ENCODE peak calls at places on chromosomes 13 and 19, in seven cellular contexts. C is fibroblast of mammary gland, Z is PC-9, R is NB4, U is brain microvascular endothelial cell, I is PC-3, Q is MM.1S. L is an unnamed sample.

GRCh38 chr13:33937373-33938087 is 119.6 kb downstream of the RFC3 start:
- DNase-seq in C (no peak), Z (peak), R (no peak), U (no peak), I (peak), Q (no peak), L (no peak)

GRCh38 chr19:1756705-1757445 is 3.6 kb downstream of the ONECUT3 start:
- DNase-seq in C (no peak), Z (no peak), R (no peak), U (no peak), I (no peak), Q (no peak), L (no peak)

GRCh38 chr19:30842926-30843325 is 470.7 kb downstream of the ZNF536 start:
- DNase-seq in C (no peak), Z (no peak), R (no peak), U (no peak), I (no peak), Q (no peak), L (no peak)

GRCh38 chr19:55244004-55244680 is 14.7 kb downstream of the PPP6R1 start:
- DNase-seq in C (no peak), Z (no peak), R (no peak), U (no peak), I (no peak), Q (no peak), L (no peak)

GRCh38 chr19:11041966-11042627 is 47.2 kb upstream of the LDLR start:
- DNase-seq in C (no peak), Z (peak), R (no peak), U (no peak), I (peak), Q (no peak), L (no peak)

GRCh38 chr13:41780736-41781708 is 179.9 kb downstream of the VWA8 start:
- DNase-seq in C (peak), Z (peak), R (no peak), U (peak), I (no peak), Q (no peak), L (peak)

GRCh38 chr13:111575719-111576118 is 255.3 kb downstream of the TEX29 start:
- DNase-seq in C (no peak), Z (no peak), R (no peak), U (no peak), I (no peak), Q (no peak), L (no peak)

GRCh38 chr13:109700176-109700575 is 86.2 kb downstream of the IRS2 start:
- DNase-seq in C (peak), Z (peak), R (peak), U (peak), I (peak), Q (no peak), L (peak)

GRCh38 chr13:43077446-43077845 is 54.1 kb downstream of the DNAJC15 start:
- DNase-seq in C (no peak), Z (no peak), R (no peak), U (no peak), I (no peak), Q (no peak), L (no peak)

GRCh38 chr19:1251233-1251502 is 2.8 kb downstream of the MIDN start:
- DNase-seq in C (peak), Z (peak), R (peak), U (peak), I (peak), Q (no peak), L (peak)

GRCh38 chr13:98026457-98026857 is 73.0 kb downstream of the IPO5 start:
- DNase-seq in C (peak), Z (no peak), R (peak), U (no peak), I (no peak), Q (no peak), L (peak)

GRCh38 chr13:44844786-44845185 is 144.5 kb downstream of the NUFIP1 start:
- DNase-seq in C (no peak), Z (no peak), R (no peak), U (no peak), I (no peak), Q (no peak), L (no peak)

GRCh38 chr13:26977541-26977940 is 194.1 kb downstream of the USP12 start:
- DNase-seq in C (no peak), Z (no peak), R (peak), U (no peak), I (no peak), Q (no peak), L (peak)

GRCh38 chr13:53237696-53238095 is 209.1 kb downstream of the OLFM4 start:
- DNase-seq in C (no peak), Z (no peak), R (no peak), U (no peak), I (no peak), Q (no peak), L (no peak)

GRCh38 chr19:55376381-55376933 is at the start of gene TMEM190:
- DNase-seq in C (no peak), Z (no peak), R (no peak), U (no peak), I (no peak), Q (no peak), L (no peak)

GRCh38 chr13:78960881-78961280 is 301.9 kb upstream of the OBI1 start:
- DNase-seq in C (no peak), Z (no peak), R (no peak), U (no peak), I (no peak), Q (no peak), L (no peak)

GRCh38 chr13:99398916-99399622 is 91.9 kb upstream of the GPR183 start:
- DNase-seq in C (no peak), Z (no peak), R (no peak), U (no peak), I (no peak), Q (no peak), L (no peak)

GRCh38 chr13:30124131-30124768 is 183.1 kb downstream of the KATNAL1 start:
- DNase-seq in C (no peak), Z (no peak), R (no peak), U (no peak), I (no peak), Q (no peak), L (no peak)

GRCh38 chr19:54517483-54517882 is 14.9 kb downstream of the LAIR2 start:
- DNase-seq in C (peak), Z (peak), R (peak), U (peak), I (peak), Q (peak), L (peak)

GRCh38 chr13:50842711-50843255 is 709 bp downstream of the DLEU7 start:
- DNase-seq in C (no peak), Z (no peak), R (no peak), U (no peak), I (no peak), Q (no peak), L (no peak)

GRCh38 chr19:49570997-49571676 is 9.2 kb downstream of the NOSIP start:
- DNase-seq in C (no peak), Z (peak), R (peak), U (no peak), I (peak), Q (peak), L (no peak)

GRCh38 chr19:6056801-6057650 is 53.3 kb downstream of the RFX2 start:
- DNase-seq in C (peak), Z (peak), R (peak), U (peak), I (peak), Q (no peak), L (peak)

DNA sequence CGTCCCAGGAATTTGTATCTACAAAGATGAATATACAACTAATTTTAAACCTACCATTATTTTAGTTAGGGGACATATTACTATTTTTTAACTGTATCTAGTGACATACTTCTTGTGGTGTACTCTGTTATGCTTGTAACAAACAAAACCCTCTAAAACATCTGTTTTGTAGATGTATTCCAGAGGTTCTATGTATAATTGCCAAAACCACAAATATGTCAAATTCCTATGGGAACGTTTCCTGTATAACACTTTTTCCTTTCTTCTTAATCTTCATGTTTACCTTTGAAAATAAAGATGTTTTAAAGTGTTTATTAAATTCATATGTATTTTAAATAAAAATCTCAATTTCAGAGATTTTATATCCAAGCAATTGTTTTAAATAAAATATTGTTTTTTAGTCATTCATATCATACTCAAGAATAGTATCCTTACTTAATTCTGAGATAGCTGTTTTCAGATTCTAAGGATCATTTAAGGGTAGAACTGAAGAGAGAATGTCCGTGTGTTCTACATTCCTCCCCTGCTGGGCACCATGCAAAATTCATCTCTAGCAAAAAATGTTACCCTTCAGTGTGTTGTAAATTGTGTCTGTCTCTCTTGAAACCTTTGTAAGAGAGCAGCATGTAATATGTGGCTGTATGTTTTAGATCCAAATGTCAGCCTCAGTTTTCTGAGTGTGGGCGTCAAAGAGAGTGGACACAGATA is 1327.7 kb downstream of the EFNB2 start:
- DNase-seq in C (peak), Z (no peak), R (no peak), U (no peak), I (no peak), Q (no peak), L (no peak)
- TF ChIP-seq CTCF in C (no peak), Z (no peak), R (no peak), U (peak), I (no peak), Q (no peak), L (peak)

GRCh38 chr19:35125746-35126623 is 8.9 kb downstream of the LGI4 start:
- DNase-seq in C (no peak), Z (peak), R (no peak), U (no peak), I (no peak), Q (no peak), L (no peak)
- H3K4me3 ChIP-seq in C (no peak), Z (no peak), R (no peak), U (no peak), I (no peak), Q (no peak), L (no peak)

DNA sequence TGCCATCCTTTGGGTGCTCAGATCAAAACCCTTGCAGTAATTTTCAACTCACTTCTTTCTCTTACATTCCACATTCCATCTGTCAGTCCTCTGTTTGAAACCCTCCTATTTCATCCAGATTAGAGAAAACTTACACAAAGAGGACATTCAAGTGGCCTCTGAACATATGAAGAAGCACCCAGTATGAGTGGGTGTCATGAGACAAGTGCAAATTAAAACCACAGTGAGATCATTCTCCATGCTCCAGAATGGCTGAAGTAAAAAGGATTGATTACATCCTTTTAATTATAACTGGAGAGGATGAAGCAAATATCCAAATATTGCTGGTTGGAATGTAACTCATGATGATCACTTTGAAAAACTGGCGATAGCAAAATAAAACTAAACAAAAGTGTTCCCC is 96.5 kb downstream of the MIPEP start:
- DNase-seq in C (no peak), Z (no peak), R (no peak), U (no peak), I (no peak), Q (no peak), L (no peak)
- TF ChIP-seq CTCF in C (no peak), Z (no peak), R (no peak), U (no peak), I (no peak), Q (no peak), L (no peak)

GRCh38 chr19:42424345-42424707 is 2.9 kb downstream of the LIPE start:
- DNase-seq in C (no peak), Z (no peak), R (no peak), U (no peak), I (no peak), Q (no peak), L (no peak)
- H3K4me3 ChIP-seq in C (no peak), Z (no peak), R (no peak), U (no peak), I (no peak), Q (no peak), L (no peak)

GRCh38 chr19:18542936-18543813 is at the start of gene FKBP8:
- DNase-seq in C (peak), Z (peak), R (peak), U (peak), I (peak), Q (peak), L (peak)

GRCh38 chr19:18541992-18542935 is 1.1 kb downstream of the FKBP8 start:
- DNase-seq in C (no peak), Z (no peak), R (peak), U (no peak), I (no peak), Q (no peak), L (no peak)

GRCh38 chr19:18539372-18539771 is 4.0 kb downstream of the FKBP8 start:
- DNase-seq in C (no peak), Z (no peak), R (no peak), U (no peak), I (no peak), Q (no peak), L (no peak)

GRCh38 chr19:18541258-18541991 is 1.9 kb downstream of the FKBP8 start:
- DNase-seq in C (peak), Z (no peak), R (no peak), U (no peak), I (no peak), Q (no peak), L (no peak)

GRCh38 chr19:18543814-18544475 is 572 bp upstream of the FKBP8 start:
- DNase-seq in C (peak), Z (peak), R (peak), U (peak), I (peak), Q (peak), L (peak)
- TF ChIP-seq CTCF in C (no peak), Z (no peak), R (no peak), U (no peak), I (peak), Q (peak), L (no peak)

GRCh38 chr19:19627716-19628498 is at the start of gene LPAR2:
- DNase-seq in C (no peak), Z (peak), R (no peak), U (no peak), I (peak), Q (peak), L (no peak)
- H3K4me3 ChIP-seq in C (peak), Z (peak), R (no peak), U (peak), I (peak), Q (peak), L (peak)

DNA sequence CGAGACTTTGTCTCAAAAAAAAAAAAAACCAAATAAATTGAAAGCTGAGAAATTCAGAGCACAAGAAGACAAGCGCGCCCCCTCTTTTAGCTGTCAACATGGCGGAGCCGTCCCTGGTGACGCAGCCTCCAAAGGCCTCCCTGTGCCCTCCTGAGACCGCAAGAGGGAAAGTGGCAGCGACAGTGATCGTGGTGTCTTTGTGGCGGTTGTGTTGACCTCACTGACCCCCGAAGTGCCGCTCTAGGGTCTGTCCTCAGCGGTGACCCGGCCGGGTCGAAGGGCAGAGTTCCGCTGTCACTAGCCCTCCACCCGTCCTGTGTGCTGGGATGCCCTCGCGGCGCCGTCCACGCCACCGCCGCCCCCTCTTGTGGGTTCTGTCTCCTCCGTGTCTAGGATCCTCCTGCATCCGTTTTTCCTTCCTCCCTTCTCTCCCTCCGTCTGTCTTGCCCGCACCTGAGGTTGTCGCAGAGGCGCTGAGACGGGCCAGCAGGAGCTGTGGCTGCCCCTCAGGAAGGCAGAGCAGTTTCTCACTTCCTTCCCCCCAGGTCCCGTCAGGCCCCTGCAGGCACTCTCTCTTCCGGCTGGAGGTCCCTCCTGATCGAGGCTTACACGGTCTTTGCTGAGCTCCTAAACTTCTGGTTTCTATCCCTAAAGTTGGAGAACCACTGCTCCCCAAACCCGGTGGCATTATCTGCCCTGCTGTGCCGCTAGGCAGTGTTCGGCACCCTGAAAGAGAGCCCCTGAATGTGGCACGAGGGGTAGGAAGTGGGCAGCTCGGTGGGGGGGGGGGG is 7.2 kb downstream of the UHRF1 start:
- DNase-seq in C (no peak), Z (no peak), R (no peak), U (no peak), I (no peak), Q (no peak), L (no peak)
- TF ChIP-seq CTCF in C (no peak), Z (no peak), R (no peak), U (no peak), I (no peak), Q (no peak), L (no peak)

DNA sequence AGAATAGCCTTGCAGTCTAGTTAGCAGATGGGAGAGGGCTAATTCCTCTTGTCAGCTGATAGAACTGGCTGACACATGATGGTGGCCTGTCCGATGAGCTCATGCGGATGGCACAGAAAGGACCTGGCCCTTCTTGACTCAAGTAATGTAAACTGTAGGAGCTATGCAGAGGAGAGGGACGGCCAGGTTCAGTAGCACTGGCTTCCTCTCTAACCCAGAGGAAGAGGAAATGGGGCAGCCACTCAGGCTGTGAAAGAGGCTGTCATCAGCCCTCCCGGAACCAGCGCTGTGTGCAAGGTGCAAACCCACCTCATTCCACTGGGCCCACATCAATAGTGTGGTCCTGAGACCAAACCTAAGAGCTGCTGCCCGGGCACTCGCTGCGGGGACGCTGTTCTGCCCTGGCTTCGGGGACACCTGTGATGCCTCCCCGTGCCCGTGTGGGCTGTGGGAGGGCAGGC is 30.7 kb upstream of the USE1 start:
- DNase-seq in C (no peak), Z (no peak), R (no peak), U (no peak), I (no peak), Q (no peak), L (no peak)
- H3K4me3 ChIP-seq in C (no peak), Z (no peak), R (no peak), U (no peak), I (no peak), Q (no peak), L (no peak)

L was measured in fibroblast of pulmonary artery.